ENCODE peak calls at places on chromosomes 12 and 14, in ten cellular contexts. F is T-helper 2 cell; N is activated naive CD4-positive, alpha-beta T cell; Q is neural progenitor cell; J is stimulated activated CD4-positive, alpha-beta T cell treated with anti-CD3 and anti-CD28 coated beads, Interleukin-12 subunit alpha, Interleukin-12 subunit beta, amount 100 ng/mL, for 48 hours; I is activated gamma-delta T cell; Z is AG04450; G is T-helper 1 cell; P is left lobe of liver; V is spleen. H is an unnamed sample.

GRCh38 chr12:115941362-115941761 is 336.1 kb downstream of the MED13L start:
- DNase-seq in F (no peak), N (no peak), Q (no peak), J (no peak), I (no peak), Z (no peak), G (no peak), P (no peak), V (no peak), H (no peak)

GRCh38 chr12:118980407-118981014 is 830 bp upstream of the SRRM4 start:
- DNase-seq in F (no peak), N (no peak), Q (peak; percentile 82), J (no peak), I (no peak), Z (no peak), G (no peak), P (no peak), V (no peak), H (no peak)

GRCh38 chr12:94074216-94074969 is 74.0 kb upstream of the PLXNC1 start:
- DNase-seq in F (no peak), N (no peak), Q (no peak), J (no peak), I (no peak), Z (no peak), G (no peak), P (no peak), V (no peak), H (no peak)

GRCh38 chr12:27229367-27229766 is 14.7 kb upstream of the STK38L start:
- DNase-seq in F (no peak), N (no peak), Q (no peak), J (no peak), I (no peak), Z (no peak), G (no peak), P (no peak), V (no peak), H (peak; percentile 17)

GRCh38 chr14:75132374-75133086 is 5.7 kb upstream of the NEK9 start:
- DNase-seq in F (no peak), N (no peak), Q (peak; percentile 81), J (no peak), I (no peak), Z (no peak), G (peak; percentile 59), P (no peak), V (no peak), H (peak; percentile 76)

GRCh38 chr12:91952916-91953315 is 192.7 kb downstream of the BTG1 start:
- DNase-seq in F (no peak), N (no peak), Q (no peak), J (no peak), I (no peak), Z (no peak), G (no peak), P (no peak), V (no peak), H (peak; percentile 47)

GRCh38 chr14:61553730-61554641 is 141.3 kb upstream of the HIF1A start:
- DNase-seq in F (no peak), N (no peak), Q (peak; percentile 67), J (no peak), I (no peak), Z (peak; percentile 85), G (no peak), P (peak; percentile 79), V (no peak), H (no peak)

GRCh38 chr12:27875677-27876076 is 95.6 kb upstream of the MANSC4 start:
- DNase-seq in F (no peak), N (no peak), Q (no peak), J (no peak), I (no peak), Z (no peak), G (no peak), P (no peak), V (no peak), H (no peak)

GRCh38 chr12:92278378-92278828 is 132.8 kb upstream of the BTG1 start:
- DNase-seq in F (no peak), N (no peak), Q (no peak), J (no peak), I (no peak), Z (no peak), G (no peak), P (no peak), V (no peak), H (no peak)